ENCODE peak calls at places on chromosomes 16 and 17, in six cellular contexts. C is PC-3, K is HepG2, T is endodermal cell, P is fibroblast of lung, E is GM23248. F is an unnamed sample.

GRCh38 chr16:46897471-46897870 is 13.3 kb downstream of the GPT2 start:
- DNase-seq in C (no peak), K (no peak), T (no peak), P (no peak), E (no peak), F (no peak)

GRCh38 chr17:21368545-21369246 is 7.5 kb upstream of the KCNJ12 start:
- DNase-seq in C (peak; percentile 72), K (no peak), T (no peak), P (no peak), E (no peak), F (no peak)

GRCh38 chr16:23254338-23254737 is 47.8 kb upstream of the SCNN1B start:
- DNase-seq in C (peak; percentile 9), K (no peak), T (peak; percentile 45), P (no peak), E (peak; percentile 66), F (peak; percentile 60)

GRCh38 chr17:74846621-74847020 is 13.1 kb downstream of the GRIN2C start:
- DNase-seq in C (no peak), K (no peak), T (no peak), P (no peak), E (no peak), F (no peak)

GRCh38 chr17:29444589-29444988 is 54.4 kb downstream of the TAOK1 start:
- DNase-seq in C (peak; percentile 25), K (no peak), T (no peak), P (peak; percentile 61), E (peak; percentile 80), F (no peak)

GRCh38 chr17:78789663-78790181 is 7.6 kb upstream of the CYTH1 start:
- DNase-seq in C (no peak), K (no peak), T (no peak), P (peak; percentile 82), E (peak; percentile 82), F (peak; percentile 80)

GRCh38 chr16:945271-946047 is 25.3 kb downstream of the LMF1 start:
- DNase-seq in C (no peak), K (no peak), T (no peak), P (no peak), E (no peak), F (no peak)

GRCh38 chr17:82491196-82491530 is 28.4 kb upstream of the FOXK2 start:
- DNase-seq in C (no peak), K (no peak), T (no peak), P (no peak), E (no peak), F (no peak)

GRCh38 chr16:85916141-85916890 is 17.4 kb downstream of the IRF8 start:
- DNase-seq in C (peak; percentile 27), K (peak; percentile 62), T (no peak), P (peak; percentile 62), E (no peak), F (no peak)

GRCh38 chr17:78411241-78411855 is 32.9 kb downstream of the PGS1 start:
- DNase-seq in C (no peak), K (no peak), T (no peak), P (no peak), E (no peak), F (no peak)

GRCh38 chr17:67496286-67496685 is 119.2 kb downstream of the PITPNC1 start:
- DNase-seq in C (no peak), K (peak; percentile 28), T (peak; percentile 29), P (no peak), E (no peak), F (no peak)

GRCh38 chr17:39094607-39095308 is 56.7 kb downstream of the PLXDC1 start:
- DNase-seq in C (no peak), K (no peak), T (no peak), P (no peak), E (no peak), F (no peak)

GRCh38 chr16:2586241-2586640 is 48.4 kb downstream of the PDPK1 start:
- DNase-seq in C (no peak), K (no peak), T (peak; percentile 69), P (no peak), E (no peak), F (no peak)

DNA sequence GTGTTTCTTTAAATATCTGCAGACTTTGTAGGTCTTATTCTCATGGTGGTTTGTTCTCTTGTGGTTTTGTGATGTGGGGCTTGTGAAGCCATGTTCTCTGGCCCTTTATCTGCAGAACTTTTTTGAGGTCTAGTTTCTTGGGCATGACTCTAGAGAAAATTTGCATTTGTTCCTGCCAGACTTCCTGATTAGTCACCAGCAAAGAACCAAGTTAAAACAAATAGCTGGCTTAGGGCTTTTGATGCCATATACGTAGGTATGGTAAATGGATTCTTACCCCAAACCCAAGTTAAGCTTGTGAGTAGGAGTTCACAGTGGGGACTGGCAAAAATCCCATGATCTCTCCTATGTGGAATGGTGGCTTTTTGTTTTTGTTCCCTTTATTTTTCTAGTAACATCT is 68.7 kb upstream of the IRX3 start:
- DNase-seq in C (no peak), K (no peak), T (no peak), P (peak; percentile 61), E (peak; percentile 52), F (no peak)
- H3K27ac ChIP-seq in C (no peak overlapping the region), K (no peak overlapping the region), T (no peak overlapping the region), P (no peak overlapping the region), E (no peak overlapping the region), F (no peak overlapping the region)

GRCh38 chr16:12546918-12547607 is 256.6 kb downstream of the CPPED1 start:
- DNase-seq in C (no peak), K (no peak), T (no peak), P (no peak), E (peak; percentile 13), F (no peak)

GRCh38 chr16:12545292-12545610 is 258.4 kb downstream of the CPPED1 start:
- DNase-seq in C (no peak), K (peak; percentile 78), T (no peak), P (no peak), E (no peak), F (no peak)

GRCh38 chr16:12547608-12547922 is 256.1 kb downstream of the CPPED1 start:
- DNase-seq in C (no peak), K (no peak), T (no peak), P (no peak), E (no peak), F (no peak)

GRCh38 chr16:12544477-12545291 is 259.0 kb downstream of the CPPED1 start:
- DNase-seq in C (no peak), K (peak; percentile 61), T (no peak), P (no peak), E (no peak), F (peak; percentile 21)

GRCh38 chr16:12545792-12546342 is 257.8 kb downstream of the CPPED1 start:
- DNase-seq in C (no peak), K (no peak), T (no peak), P (no peak), E (no peak), F (no peak)
- H3K4me3 ChIP-seq in C (no peak overlapping the region), K (no peak overlapping the region), T (no peak overlapping the region), P (no peak overlapping the region), E (no peak overlapping the region), F (no peak overlapping the region)

GRCh38 chr16:67963325-67964321 is 4.8 kb downstream of the SLC12A4 start:
- DNase-seq in C (no peak), K (no peak), T (peak; percentile 65), P (no peak), E (peak; percentile 39), F (no peak)

GRCh38 chr16:67966549-67967182 is 1.8 kb downstream of the SLC12A4 start:
- DNase-seq in C (no peak), K (peak; percentile 65), T (peak; percentile 84), P (peak; percentile 28), E (peak; percentile 61), F (no peak)

GRCh38 chr16:67965668-67966548 is 2.5 kb downstream of the SLC12A4 start:
- DNase-seq in C (no peak), K (peak; percentile 39), T (no peak), P (no peak), E (no peak), F (no peak)

GRCh38 chr16:67962135-67962534 is 6.3 kb downstream of the SLC12A4 start:
- DNase-seq in C (no peak), K (no peak), T (no peak), P (no peak), E (no peak), F (no peak)

GRCh38 chr16:67964477-67965131 is 3.8 kb downstream of the SLC12A4 start:
- DNase-seq in C (no peak), K (no peak), T (no peak), P (no peak), E (no peak), F (no peak)
- H3K4me1 ChIP-seq in C (peaks cover 17% of the 10 kb centered on the region), K (peaks cover 45% of the 10 kb centered on the region), T (peaks cover 16% of the 10 kb centered on the region), P (peaks cover 37% of the 10 kb centered on the region), E (peaks cover 30% of the 10 kb centered on the region), F (peaks cover 38% of the 10 kb centered on the region)

DNA sequence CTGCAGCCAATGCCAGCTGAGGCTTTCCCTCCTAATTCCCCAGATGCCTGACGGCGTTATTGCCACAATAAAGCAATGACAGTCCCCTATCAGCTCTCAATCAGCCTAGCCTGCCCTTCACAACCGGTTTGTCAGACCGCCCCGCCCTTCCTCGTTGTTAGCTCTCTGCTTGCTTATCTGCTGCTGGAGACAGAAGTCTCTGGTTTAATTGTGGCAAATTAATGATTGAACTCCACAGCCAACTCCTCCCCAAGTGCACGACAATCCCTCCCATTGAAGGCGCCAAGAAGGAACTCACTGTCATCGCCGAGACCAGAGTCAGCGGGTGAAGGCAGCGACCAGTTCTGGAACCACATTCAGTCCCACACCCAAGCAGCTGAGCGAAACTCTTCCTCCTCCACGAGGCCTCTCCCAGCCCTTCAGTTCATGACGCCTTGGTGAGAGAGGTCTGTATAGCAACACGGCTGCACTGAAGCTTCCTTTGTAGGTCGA is 474.4 kb downstream of the SLC39A11 start:
- DNase-seq in C (peak; percentile 76), K (peak; percentile 92), T (peak; percentile 79), P (no peak), E (peak; percentile 56), F (no peak)
- H3K27ac ChIP-seq in C (peak overlapping the region; percentile 51), K (no peak overlapping the region), T (no peak overlapping the region), P (no peak overlapping the region), E (no peak overlapping the region), F (no peak overlapping the region)

DNA sequence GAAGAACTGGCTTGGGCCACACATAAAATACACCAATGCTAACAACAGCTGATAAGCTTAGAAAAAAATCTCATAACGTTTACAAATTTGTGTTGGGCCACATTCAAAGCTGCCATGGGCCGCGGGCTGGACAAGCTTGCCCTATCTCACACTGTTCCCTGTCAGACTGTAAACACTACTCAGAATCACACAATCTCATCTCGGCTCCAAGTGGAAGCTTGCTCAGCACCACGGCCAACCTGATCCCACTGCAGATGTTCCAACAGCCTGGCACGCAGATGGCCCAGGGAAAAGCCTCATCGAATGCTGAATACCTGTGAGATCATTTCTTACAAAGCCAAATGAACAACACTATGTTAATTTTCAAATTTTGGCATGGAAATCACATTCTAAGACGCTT is 125.8 kb downstream of the ANKRD11 start:
- DNase-seq in C (no peak), K (no peak), T (no peak), P (peak; percentile 61), E (peak; percentile 74), F (no peak)
- H3K4me3 ChIP-seq in C (peak overlapping the region; percentile 17), K (no peak overlapping the region), T (peak overlapping the region; percentile 44), P (no peak overlapping the region), E (no peak overlapping the region), F (no peak overlapping the region)

F was measured in SJSA1.